ENCODE peak calls at places on chromosomes 13 and 19, in four cellular contexts. K is GM23338, W is brain microvascular endothelial cell, F is fibroblast of pulmonary artery. Q is an unnamed sample.

GRCh38 chr19:47272448-47273312 is 2.0 kb upstream of the INAFM1 start:
- DNase-seq in K (peak; percentile 50), W (no peak), F (peak; percentile 21), Q (no peak)

GRCh38 chr19:15452111-15453047 is 2.6 kb upstream of the WIZ start:
- DNase-seq in K (peak; percentile 99), W (peak; percentile 79), F (peak; percentile 86), Q (no peak)

GRCh38 chr19:51439021-51439465 is 19.2 kb downstream of the SIGLEC8 start:
- DNase-seq in K (peak; percentile 76), W (no peak), F (peak; percentile 7), Q (no peak)

GRCh38 chr19:29483641-29483920 is 42.2 kb upstream of the VSTM2B start:
- DNase-seq in K (no peak), W (no peak), F (no peak), Q (no peak)

GRCh38 chr19:15589760-15590451 is 25.1 kb upstream of the CYP4F8 start:
- DNase-seq in K (no peak), W (no peak), F (no peak), Q (no peak)

GRCh38 chr19:50478901-50479715 is 2.5 kb upstream of the GARIN5A start:
- DNase-seq in K (peak; percentile 89), W (peak; percentile 38), F (peak; percentile 52), Q (no peak)

GRCh38 chr13:35699181-35699580 is 222.7 kb upstream of the MAB21L1 start:
- DNase-seq in K (no peak), W (peak; percentile 51), F (no peak), Q (no peak)

GRCh38 chr19:48461982-48462655 is 6.7 kb downstream of the KCNJ14 start:
- DNase-seq in K (peak; percentile 94), W (no peak), F (no peak), Q (no peak)

GRCh38 chr19:53881482-53882390 is at the start of gene PRKCG:
- DNase-seq in K (peak; percentile 90), W (no peak), F (no peak), Q (no peak)

GRCh38 chr13:27147530-27148170 is 24.0 kb downstream of the USP12 start:
- DNase-seq in K (no peak), W (no peak), F (no peak), Q (peak; percentile 75)

GRCh38 chr13:21511841-21512240 is 52.7 kb upstream of the ZDHHC20 start:
- DNase-seq in K (no peak), W (no peak), F (no peak), Q (no peak)

GRCh38 chr13:51778407-51778806 is 25.6 kb downstream of the DHRS12 start:
- DNase-seq in K (no peak), W (no peak), F (no peak), Q (no peak)

GRCh38 chr19:35995655-35995993 is 636 bp downstream of the SDHAF1 start:
- DNase-seq in K (peak; percentile 85), W (no peak), F (peak; percentile 33), Q (no peak)

GRCh38 chr13:27171244-27171829 is at the start of gene USP12:
- DNase-seq in K (peak; percentile 73), W (no peak), F (no peak), Q (no peak)

GRCh38 chr19:14595558-14595957 is 12.7 kb downstream of the CLEC17A start:
- DNase-seq in K (no peak), W (no peak), F (no peak), Q (no peak)

GRCh38 chr19:7869453-7869909 is 4.7 kb downstream of the PRR36 start:
- DNase-seq in K (peak; percentile 80), W (no peak), F (peak; percentile 40), Q (peak; percentile 22)

GRCh38 chr13:96141032-96141431 is 51.1 kb downstream of the HS6ST3 start:
- DNase-seq in K (peak; percentile 66), W (no peak), F (peak; percentile 56), Q (no peak)

GRCh38 chr19:1672038-1672768 is 19.8 kb upstream of the TCF3 start:
- DNase-seq in K (peak; percentile 52), W (no peak), F (peak; percentile 48), Q (no peak)

GRCh38 chr13:60012503-60012902 is 151.2 kb downstream of the DIAPH3 start:
- DNase-seq in K (no peak), W (no peak), F (no peak), Q (no peak)

GRCh38 chr19:47035127-47035494 is 13.3 kb downstream of the TMEM160 start:
- DNase-seq in K (peak; percentile 84), W (no peak), F (no peak), Q (no peak)

GRCh38 chr19:47228168-47228936 is 2.6 kb downstream of the BBC3 start:
- DNase-seq in K (peak; percentile 67), W (no peak), F (no peak), Q (no peak)

GRCh38 chr19:47226426-47227346 is 4.3 kb downstream of the BBC3 start:
- DNase-seq in K (peak; percentile 61), W (no peak), F (peak; percentile 68), Q (peak; percentile 75)

GRCh38 chr19:45340899-45341453 is 426 bp downstream of the KLC3 start:
- DNase-seq in K (peak; percentile 56), W (peak; percentile 3), F (no peak), Q (no peak)

GRCh38 chr13:94950303-94950702 is 238.0 kb upstream of the SOX21 start:
- DNase-seq in K (peak; percentile 74), W (peak; percentile 2), F (peak; percentile 16), Q (no peak)

GRCh38 chr13:99585609-99586008 is 84.3 kb downstream of the TM9SF2 start:
- DNase-seq in K (no peak), W (no peak), F (peak; percentile 27), Q (no peak)

GRCh38 chr13:99496322-99497142 is 4.7 kb upstream of the TM9SF2 start:
- DNase-seq in K (peak; percentile 67), W (peak; percentile 9), F (peak; percentile 17), Q (peak; percentile 88)

GRCh38 chr19:39602224-39602623 is at the start of gene LGALS13:
- DNase-seq in K (no peak), W (no peak), F (no peak), Q (no peak)

GRCh38 chr19:51729781-51730180 is 6.0 kb upstream of the HAS1 start:
- DNase-seq in K (no peak), W (no peak), F (peak; percentile 49), Q (no peak)

GRCh38 chr13:67990868-67991267 is 760.7 kb upstream of the PCDH9 start:
- DNase-seq in K (no peak), W (no peak), F (no peak), Q (no peak)

GRCh38 chr19:30226464-30227070 is 145.6 kb upstream of the ZNF536 start:
- DNase-seq in K (peak; percentile 32), W (no peak), F (no peak), Q (no peak)

GRCh38 chr19:2148482-2149135 is 2.8 kb downstream of the AP3D1 start:
- DNase-seq in K (no peak), W (no peak), F (no peak), Q (no peak)

GRCh38 chr13:40644838-40645620 is 21.4 kb downstream of the FOXO1 start:
- DNase-seq in K (no peak), W (peak; percentile 29), F (no peak), Q (no peak)

GRCh38 chr19:31096047-31096446 is 253.2 kb downstream of the TSHZ3 start:
- DNase-seq in K (peak; percentile 22), W (no peak), F (no peak), Q (no peak)

GRCh38 chr13:32150794-32151193 is 119.2 kb downstream of the FRY start:
- DNase-seq in K (no peak), W (no peak), F (peak; percentile 75), Q (no peak)

GRCh38 chr13:105167385-105167784 is 1368.1 kb downstream of the EFNB2 start:
- DNase-seq in K (no peak), W (no peak), F (no peak), Q (no peak)

DNA sequence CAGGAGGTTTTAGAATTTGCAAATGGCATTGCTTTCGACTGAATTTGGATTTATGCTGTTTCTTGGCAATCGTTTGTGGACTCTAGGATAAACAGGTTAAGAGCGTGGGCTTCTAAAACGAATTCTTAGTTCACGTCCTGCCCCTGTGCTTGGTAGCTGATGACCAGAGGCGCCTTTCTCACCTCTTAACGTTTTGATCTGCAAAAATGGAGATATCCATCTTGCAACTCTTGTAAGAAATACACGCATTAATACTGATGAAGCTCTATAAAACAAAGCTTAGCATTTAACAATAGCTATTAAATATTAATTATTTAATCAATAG is 577 bp upstream of the KATNAL1 start:
- DNase-seq in K (no peak), W (no peak), F (no peak), Q (no peak)
- H3K4me3 ChIP-seq in K (peak overlapping the region; percentile 72), W (peak overlapping the region; percentile 83), F (peak overlapping the region; percentile 78), Q (peak overlapping the region; percentile 97)

DNA sequence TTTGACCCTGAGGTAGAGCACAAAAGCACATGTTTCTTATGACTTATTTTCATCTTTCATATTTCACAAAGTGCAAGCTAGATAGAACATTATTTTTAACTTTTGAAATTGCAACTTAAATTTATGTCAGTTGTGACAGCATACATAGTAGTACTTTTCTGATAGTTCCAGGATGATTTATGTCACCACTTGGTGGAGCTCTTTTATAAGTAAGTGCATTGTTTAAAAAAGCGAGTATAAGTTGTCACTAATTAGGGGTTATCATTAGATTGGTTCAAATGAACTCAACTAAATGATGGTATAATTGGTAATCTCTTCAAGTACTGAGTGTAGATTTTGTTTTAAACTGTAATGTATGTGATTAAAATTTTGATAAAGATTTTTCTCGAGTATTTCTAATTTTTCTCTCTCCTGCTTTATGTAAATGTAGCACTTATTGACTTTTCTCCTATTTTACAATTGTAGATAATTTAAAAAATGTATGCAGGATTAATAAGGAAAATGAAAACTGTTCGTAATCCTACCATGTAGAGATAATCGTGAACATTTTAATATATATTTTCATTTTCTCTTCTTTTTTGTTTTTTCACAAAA is 31.1 kb downstream of the RB1 start:
- DNase-seq in K (peak; percentile 45), W (no peak), F (peak; percentile 64), Q (peak; percentile 26)
- TF ChIP-seq CTCF in K (peak; percentile 82), W (peak; percentile 28), F (peak; percentile 61), Q (peak; percentile 34)

DNA sequence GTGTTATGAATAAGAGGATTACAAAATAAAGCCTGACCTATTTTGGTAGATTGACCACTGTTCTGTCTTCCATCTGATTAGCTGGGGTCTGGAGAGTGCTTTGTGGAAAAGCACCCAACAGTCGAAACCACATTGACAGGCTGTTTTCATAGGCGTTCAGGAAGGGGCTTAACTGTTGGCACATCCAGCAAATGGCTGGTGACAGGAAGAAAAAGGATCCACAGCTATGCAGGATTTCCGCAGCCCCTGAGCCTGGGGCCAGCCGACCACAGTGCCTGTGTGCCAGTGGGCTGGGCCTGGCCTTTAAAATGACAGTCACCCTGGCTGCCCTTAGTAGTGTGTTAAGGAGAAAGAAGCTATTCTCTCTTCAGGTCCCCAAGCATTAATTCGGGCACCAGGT is 113.3 kb downstream of the SIPA1L3 start:
- DNase-seq in K (no peak), W (no peak), F (no peak), Q (no peak)
- H3K4me3 ChIP-seq in K (no peak overlapping the region), W (no peak overlapping the region), F (no peak overlapping the region), Q (no peak overlapping the region)

GRCh38 chr13:37475966-37476365 is 122.6 kb downstream of the POSTN start:
- DNase-seq in K (no peak), W (peak; percentile 65), F (peak; percentile 16), Q (no peak)

GRCh38 chr13:37476874-37477273 is 121.7 kb downstream of the POSTN start:
- DNase-seq in K (no peak), W (peak; percentile 45), F (peak; percentile 28), Q (no peak)

GRCh38 chr13:37475151-37475550 is 123.4 kb downstream of the POSTN start:
- DNase-seq in K (peak; percentile 31), W (no peak), F (no peak), Q (no peak)

DNA sequence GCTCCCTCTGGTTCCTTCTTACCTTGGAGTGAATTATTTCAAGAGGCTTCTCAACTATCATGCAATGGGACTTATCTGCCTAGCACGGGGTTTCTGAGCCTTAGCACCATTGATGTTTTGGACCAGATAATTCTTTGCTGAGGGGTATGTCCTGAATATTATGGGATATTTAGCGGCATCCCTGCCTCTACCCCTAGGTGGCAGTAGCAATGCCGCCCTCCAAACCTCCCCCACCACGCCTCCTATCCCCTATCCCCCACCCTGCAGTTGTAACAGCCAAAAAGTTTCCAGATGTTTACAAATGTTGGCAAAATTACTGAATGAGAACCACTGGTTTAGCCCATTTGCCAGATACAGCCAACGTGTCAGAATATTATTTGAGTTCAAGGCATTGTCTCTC is 125.5 kb downstream of the POSTN start:
- DNase-seq in K (peak; percentile 68), W (no peak), F (no peak), Q (no peak)
- TF ChIP-seq CTCF in K (peak; percentile 79), W (no peak), F (no peak), Q (no peak)

Q was measured in GM12864.